ENCODE peak calls at places on chromosomes 2 and 18, in five cellular contexts. T, P, D, S and A are unnamed samples.

GRCh38 chr18:44777429-44778192 is 96.9 kb downstream of the SETBP1 start:
- DNase-seq in T (no peak), P (no peak), D (no peak), S (no peak), A (no peak)

GRCh38 chr2:222305510-222306392 is 7.0 kb upstream of the PAX3 start:
- DNase-seq in T (no peak), P (no peak), D (no peak), S (peak; percentile 40), A (no peak)

GRCh38 chr2:218895326-218895725 is 14.7 kb downstream of the WNT10A start:
- DNase-seq in T (no peak), P (no peak), D (no peak), S (peak; percentile 63), A (no peak)

GRCh38 chr2:38959464-38959863 is 69.8 kb downstream of the ARHGEF33 start:
- DNase-seq in T (no peak), P (no peak), D (no peak), S (no peak), A (no peak)

GRCh38 chr2:85938456-85938855 is 49.7 kb upstream of the ST3GAL5 start:
- DNase-seq in T (no peak), P (no peak), D (no peak), S (no peak), A (no peak)

GRCh38 chr18:54254265-54254758 is 15.0 kb upstream of the POLI start:
- DNase-seq in T (no peak), P (no peak), D (no peak), S (no peak), A (no peak)

GRCh38 chr2:24825883-24826800 is 32.9 kb downstream of the CENPO start:
- DNase-seq in T (no peak), P (peak; percentile 20), D (no peak), S (no peak), A (no peak)

GRCh38 chr2:155266109-155266508 is 567.6 kb downstream of the KCNJ3 start:
- DNase-seq in T (no peak), P (no peak), D (no peak), S (no peak), A (no peak)

GRCh38 chr18:8176105-8176504 is 433.1 kb upstream of the RAB12 start:
- DNase-seq in T (no peak), P (no peak), D (no peak), S (no peak), A (no peak)

GRCh38 chr2:215269397-215270117 is 42.3 kb upstream of the ATIC start:
- DNase-seq in T (peak; percentile 32), P (peak; percentile 64), D (peak; percentile 65), S (peak; percentile 67), A (peak; percentile 45)

GRCh38 chr18:49227456-49227855 is 233.0 kb downstream of the DYM start:
- DNase-seq in T (no peak), P (no peak), D (peak; percentile 60), S (no peak), A (no peak)

DNA sequence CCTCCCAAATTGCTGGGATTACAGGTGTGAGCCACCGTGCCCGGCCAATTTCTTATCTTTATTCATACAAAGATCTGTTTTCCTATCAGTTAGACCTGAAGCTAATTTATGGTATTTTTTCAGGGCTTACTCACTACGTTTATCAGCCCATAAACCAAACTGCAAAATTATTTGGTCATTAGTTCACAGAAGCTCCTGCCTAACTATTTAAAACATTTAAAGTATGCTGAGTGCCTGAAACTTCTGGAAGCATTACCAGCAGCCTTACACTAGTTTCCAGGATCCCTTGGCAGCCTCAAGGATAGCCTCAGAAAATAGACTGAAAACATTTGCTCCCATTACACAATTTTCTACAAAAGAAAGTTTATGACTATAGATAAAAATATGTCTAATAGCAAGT is 68.8 kb downstream of the GALNT13 start:
- DNase-seq in T (no peak), P (no peak), D (no peak), S (no peak), A (peak; percentile 5)
- H3K27me3 ChIP-seq in T (no peaks in the 10 kb centered on the region), P (no peaks in the 10 kb centered on the region), D (no peaks in the 10 kb centered on the region), S (no peaks in the 10 kb centered on the region), A (no peaks in the 10 kb centered on the region)

GRCh38 chr2:176114930-176115625 is 1.5 kb upstream of the HOXD10 start:
- DNase-seq in T (no peak), P (no peak), D (no peak), S (no peak), A (no peak)
- H3K4me3 ChIP-seq in T (no peak overlapping the region), P (no peak overlapping the region), D (no peak overlapping the region), S (no peak overlapping the region), A (peak overlapping the region; percentile 65)

DNA sequence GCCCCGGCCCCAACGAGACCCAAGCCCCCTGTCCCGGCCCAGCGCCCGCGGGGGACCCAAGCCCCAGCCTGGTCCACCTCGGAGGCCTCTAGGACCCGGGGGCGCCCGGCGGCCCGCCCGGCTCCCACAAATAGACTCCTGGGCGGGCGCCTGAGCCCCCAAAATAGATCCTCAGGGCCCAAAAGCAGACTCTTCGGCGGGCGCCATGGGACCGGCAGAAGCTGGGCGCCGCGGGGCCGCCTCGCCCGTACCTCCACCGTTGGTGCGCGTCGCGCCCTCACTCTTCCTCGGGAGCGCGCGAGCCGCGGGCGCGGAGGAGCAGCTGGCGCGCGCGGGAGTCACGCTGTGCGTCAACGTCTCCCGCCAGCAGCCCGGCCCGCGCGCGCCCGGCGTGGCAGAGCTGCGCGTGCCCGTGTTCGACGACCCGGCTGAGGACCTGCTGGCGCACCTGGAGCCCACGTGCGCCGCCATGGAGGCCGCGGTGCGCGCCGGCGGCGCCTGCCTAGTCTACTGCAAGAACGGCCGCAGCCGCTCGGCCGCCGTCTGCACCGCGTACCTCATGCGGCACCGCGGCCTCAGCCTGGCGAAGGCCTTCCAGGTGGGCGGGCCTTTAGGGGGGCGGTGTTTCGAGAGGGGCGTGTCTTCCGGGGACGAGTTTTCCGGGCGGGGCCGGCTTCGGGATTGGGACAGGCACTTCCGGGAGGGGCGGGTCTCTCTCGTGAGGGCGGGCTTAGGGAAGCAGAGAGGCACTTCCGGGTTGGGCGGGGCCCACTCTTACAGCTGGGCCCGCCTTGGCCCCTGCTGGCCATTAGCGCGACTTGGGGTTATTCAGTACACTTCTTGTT is 545 bp downstream of the DUSP28 start:
- DNase-seq in T (peak; percentile 81), P (peak; percentile 100), D (peak; percentile 100), S (peak; percentile 99), A (peak; percentile 80)
- TF ChIP-seq CTCF in T (peak; percentile 52), P (peak; percentile 38), D (peak; percentile 26), S (no peak), A (peak; percentile 34)

DNA sequence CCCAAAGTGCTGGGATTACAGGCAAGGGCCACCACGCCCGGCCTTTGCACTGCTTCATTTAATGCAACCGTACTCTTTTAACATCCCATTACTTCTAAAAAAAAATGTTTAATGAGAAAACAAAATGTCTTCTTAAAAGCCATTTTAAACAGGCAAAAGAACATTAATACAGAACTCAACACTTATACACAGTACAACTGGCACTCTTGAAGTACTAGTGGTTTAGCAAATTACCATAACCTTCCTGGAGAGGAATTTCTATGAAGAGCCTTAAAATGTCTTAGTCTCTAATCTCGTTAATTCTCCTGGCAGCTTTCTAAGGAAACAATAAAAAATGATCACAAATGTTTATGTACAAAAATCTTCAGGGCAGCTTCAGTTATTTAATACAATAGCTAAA is 5.9 kb downstream of the IWS1 start:
- DNase-seq in T (no peak), P (no peak), D (no peak), S (no peak), A (no peak)
- H3K27me3 ChIP-seq in T (no peaks in the 10 kb centered on the region), P (no peaks in the 10 kb centered on the region), D (no peaks in the 10 kb centered on the region), S (no peaks in the 10 kb centered on the region), A (no peaks in the 10 kb centered on the region)